ENCODE peak calls at places on chromosomes 6 and 20, in nine cellular contexts. M is suprapubic skin, Y is GM23338, O is GM12891, N is prostate gland, K is transverse colon, E is HepG2, G is esophagus muscularis mucosa, T is GM12892. L is an unnamed sample.

GRCh38 chr6:26240981-26241770 is 123.8 kb upstream of the BTN3A2 start:
- DNase-seq in Y (peak), N (no peak), E (no peak), T (no peak), O (no peak), K (no peak), M (no peak), G (no peak), L (no peak)

GRCh38 chr6:22448311-22448711 is 121.1 kb upstream of the HDGFL1 start:
- DNase-seq in E (no peak), K (no peak), T (no peak), Y (no peak), M (no peak), N (no peak), O (no peak), G (no peak), L (no peak)

GRCh38 chr6:27888576-27888975 is 23.6 kb downstream of the OR2B2 start:
- DNase-seq in N (no peak), E (no peak), O (no peak), Y (peak), K (no peak), G (no peak), T (no peak), M (no peak), L (no peak)

GRCh38 chr6:159982726-159983506 is 14.0 kb downstream of the IGF2R start:
- DNase-seq in K (no peak), M (no peak), G (no peak), T (no peak), E (no peak), Y (no peak), O (no peak), N (no peak), L (no peak)

GRCh38 chr6:11093065-11093590 is 506 bp upstream of the SMIM13 start:
- DNase-seq in K (peak), M (no peak), G (no peak), O (peak), Y (no peak), N (peak), T (peak), E (no peak), L (no peak)

GRCh38 chr6:15682965-15683822 is 20.4 kb upstream of the DTNBP1 start:
- DNase-seq in Y (no peak), M (no peak), O (no peak), G (no peak), E (peak), K (peak), T (no peak), N (no peak), L (no peak)

GRCh38 chr6:133396225-133396624 is 155.1 kb downstream of the EYA4 start:
- DNase-seq in M (no peak), N (no peak), Y (no peak), K (no peak), G (no peak), O (no peak), E (no peak), T (no peak), L (no peak)

GRCh38 chr6:161128680-161129196 is 137.2 kb downstream of the MAP3K4 start:
- DNase-seq in G (no peak), M (no peak), N (no peak), O (no peak), Y (no peak), T (no peak), E (no peak), K (no peak), L (no peak)

GRCh38 chr6:144347933-144348332 is 62.8 kb downstream of the UTRN start:
- DNase-seq in N (no peak), O (no peak), T (no peak), M (no peak), E (no peak), K (no peak), Y (peak), G (no peak), L (no peak)

GRCh38 chr6:8549381-8549780 is 114.0 kb upstream of the SLC35B3 start:
- DNase-seq in Y (no peak), K (no peak), O (no peak), M (no peak), N (no peak), G (no peak), T (no peak), E (no peak), L (no peak)

GRCh38 chr6:124924333-124924759 is 37.9 kb upstream of the RNF217 start:
- DNase-seq in M (no peak), E (no peak), K (no peak), N (no peak), O (no peak), G (no peak), Y (no peak), T (no peak), L (no peak)

GRCh38 chr6:125094563-125094962 is 59.0 kb upstream of the TPD52L1 start:
- DNase-seq in Y (no peak), O (no peak), K (no peak), G (no peak), E (no peak), M (no peak), N (no peak), T (no peak), L (no peak)

GRCh38 chr20:46364670-46365482 is 41.5 kb downstream of the ELMO2 start:
- DNase-seq in N (no peak), O (no peak), E (no peak), Y (no peak), M (no peak), G (no peak), K (no peak), T (no peak), L (no peak)

GRCh38 chr6:4084444-4085328 is 5.7 kb upstream of the FAM217A start:
- DNase-seq in T (no peak), E (no peak), G (no peak), Y (no peak), N (no peak), M (no peak), K (no peak), O (no peak), L (no peak)

GRCh38 chr6:16163066-16163465 is 34.2 kb downstream of the MYLIP start:
- DNase-seq in Y (no peak), G (no peak), E (no peak), M (no peak), O (no peak), K (no peak), N (no peak), T (no peak), L (no peak)

GRCh38 chr20:22583773-22584629 is at the start of gene FOXA2:
- DNase-seq in Y (peak), E (peak), T (no peak), N (no peak), M (no peak), K (peak), G (no peak), O (no peak), L (peak)

GRCh38 chr6:127178746-127179145 is 60.3 kb downstream of the RSPO3 start:
- DNase-seq in M (no peak), K (no peak), N (no peak), E (no peak), Y (no peak), O (no peak), T (no peak), G (no peak), L (no peak)

GRCh38 chr6:79302341-79302740 is 67.9 kb upstream of the HMGN3 start:
- DNase-seq in N (no peak), E (no peak), Y (no peak), G (no peak), M (no peak), O (no peak), T (no peak), K (no peak), L (no peak)

GRCh38 chr6:134523903-134524302 is 206.0 kb upstream of the SGK1 start:
- DNase-seq in K (no peak), M (no peak), E (no peak), N (peak), Y (no peak), O (no peak), T (no peak), G (no peak), L (no peak)

GRCh38 chr6:134525190-134525868 is 207.4 kb upstream of the SGK1 start:
- DNase-seq in M (no peak), G (no peak), T (no peak), O (no peak), E (no peak), Y (no peak), N (no peak), K (no peak), L (no peak)

GRCh38 chr6:134529921-134530320 is 212.0 kb upstream of the SGK1 start:
- DNase-seq in M (no peak), O (no peak), Y (no peak), N (no peak), E (peak), K (no peak), T (no peak), G (no peak), L (no peak)

GRCh38 chr6:134523051-134523450 is 205.1 kb upstream of the SGK1 start:
- DNase-seq in O (no peak), N (no peak), T (no peak), E (no peak), Y (no peak), G (no peak), K (no peak), M (no peak), L (no peak)

GRCh38 chr6:134527108-134527787 is 209.3 kb upstream of the SGK1 start:
- DNase-seq in M (no peak), G (no peak), K (no peak), E (no peak), N (no peak), T (no peak), O (no peak), Y (no peak), L (no peak)
- TF ChIP-seq POLR2AphosphoS5 in M (no peak), G (no peak), K (no peak), E (no peak), N (no peak), T (no peak), O (no peak), Y (no peak), L (no peak)

DNA sequence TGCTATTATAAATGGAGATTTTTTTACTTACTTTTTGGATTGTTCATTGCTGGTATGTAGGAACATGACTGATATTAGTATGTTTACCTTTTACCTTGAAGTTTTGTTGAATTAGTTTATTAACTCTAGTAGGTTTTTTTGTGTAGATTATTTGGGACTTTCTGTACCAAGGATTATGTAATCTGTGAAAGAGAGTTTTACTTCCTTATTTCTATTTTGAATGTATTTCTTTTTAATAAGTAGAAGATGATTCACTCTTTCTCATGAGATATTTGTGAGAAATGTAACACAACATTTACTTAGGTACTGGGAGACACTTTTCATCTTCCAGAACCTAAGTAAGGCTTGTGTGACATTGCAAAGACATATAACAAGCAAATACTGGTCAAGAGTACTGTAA is 473.9 kb upstream of the HS3ST5 start:
- DNase-seq in G (no peak), O (no peak), Y (no peak), K (no peak), N (no peak), M (no peak), T (no peak), E (no peak), L (no peak)
- TF ChIP-seq POLR2AphosphoS5 in G (no peak), O (no peak), Y (no peak), K (no peak), N (no peak), M (no peak), T (no peak), E (no peak), L (no peak)

GRCh38 chr20:50733644-50734349 is 2.4 kb downstream of the PARD6B start:
- DNase-seq in K (no peak), G (no peak), Y (no peak), O (no peak), T (no peak), M (no peak), N (no peak), E (no peak), L (no peak)
- TF ChIP-seq POLR2AphosphoS5 in K (no peak), G (no peak), Y (no peak), O (no peak), T (no peak), M (no peak), N (no peak), E (no peak), L (no peak)

GRCh38 chr20:51382986-51383821 is 159.3 kb downstream of the NFATC2 start:
- DNase-seq in T (no peak), M (no peak), O (no peak), K (peak), Y (no peak), G (no peak), E (no peak), N (peak), L (peak)
- TF ChIP-seq POLR2AphosphoS5 in T (no peak), M (no peak), O (no peak), K (peak), Y (no peak), G (no peak), E (no peak), N (peak), L (peak)